ENCODE peak calls at places on chromosomes 1 and 21, in nine cellular contexts. S is foreskin fibroblast; G is body of pancreas; O is GM23248; H is fibroblast of pulmonary artery; F is IMR-90; V is GM06990; E is upper lobe of right lung; M is CD8-positive, alpha-beta memory T cell. N is an unnamed sample.

GRCh38 chr1:1435094-1435903 is at the start of gene VWA1:
- DNase-seq in S (peak), G (peak), O (peak), H (peak), F (peak), V (peak), E (peak), M (peak), N (peak)

GRCh38 chr1:226542623-226543103 is 5.9 kb upstream of the STUM start:
- DNase-seq in S (no peak), G (peak), O (no peak), H (peak), F (no peak), V (no peak), E (no peak), M (no peak), N (no peak)

GRCh38 chr1:203590559-203590958 is 36.1 kb upstream of the ATP2B4 start:
- DNase-seq in S (no peak), G (no peak), O (peak), H (peak), F (peak), V (no peak), E (no peak), M (no peak), N (peak)

GRCh38 chr1:108583757-108584156 is 23.9 kb downstream of the EEIG2 start:
- DNase-seq in S (no peak), G (no peak), O (no peak), H (peak), F (no peak), V (no peak), E (no peak), M (no peak), N (no peak)

GRCh38 chr1:214491468-214492120 is 59.8 kb downstream of the PTPN14 start:
- DNase-seq in S (no peak), G (no peak), O (no peak), H (no peak), F (no peak), V (no peak), E (no peak), M (no peak), N (no peak)

GRCh38 chr1:12001249-12001917 is 17.9 kb upstream of the MIIP start:
- DNase-seq in S (no peak), G (peak), O (peak), H (peak), F (peak), V (no peak), E (no peak), M (no peak), N (no peak)

GRCh38 chr1:9890224-9890731 is 19.8 kb downstream of the CTNNBIP1 start:
- DNase-seq in S (peak), G (peak), O (peak), H (peak), F (peak), V (no peak), E (no peak), M (no peak), N (peak)

GRCh38 chr1:20511518-20512428 is 3.8 kb upstream of the MUL1 start:
- DNase-seq in S (peak), G (no peak), O (peak), H (no peak), F (no peak), V (no peak), E (no peak), M (no peak), N (no peak)

GRCh38 chr1:32250893-32251716 is at the start of gene LCK:
- DNase-seq in S (no peak), G (no peak), O (no peak), H (no peak), F (no peak), V (peak), E (no peak), M (peak), N (no peak)

GRCh38 chr1:2985121-2985561 is 36.1 kb upstream of the ACTRT2 start:
- DNase-seq in S (peak), G (no peak), O (no peak), H (no peak), F (no peak), V (no peak), E (peak), M (no peak), N (no peak)

GRCh38 chr1:183633676-183634343 is 1.8 kb downstream of the ARPC5 start:
- DNase-seq in S (peak), G (peak), O (peak), H (peak), F (peak), V (peak), E (no peak), M (peak), N (peak)

GRCh38 chr1:24822887-24823286 is 77.6 kb downstream of the CLIC4 start:
- DNase-seq in S (no peak), G (no peak), O (no peak), H (peak), F (no peak), V (no peak), E (no peak), M (no peak), N (no peak)

GRCh38 chr1:31696246-31696645 is 7.6 kb downstream of the COL16A1 start:
- DNase-seq in S (no peak), G (peak), O (no peak), H (no peak), F (no peak), V (no peak), E (no peak), M (no peak), N (no peak)

GRCh38 chr1:222801067-222801466 is 13.8 kb upstream of the DISP1 start:
- DNase-seq in S (no peak), G (no peak), O (no peak), H (no peak), F (no peak), V (no peak), E (no peak), M (no peak), N (no peak)

GRCh38 chr1:243268751-243269460 is 13.1 kb downstream of the SDCCAG8 start:
- DNase-seq in S (no peak), G (no peak), O (no peak), H (peak), F (peak), V (no peak), E (no peak), M (no peak), N (no peak)

GRCh38 chr1:182069028-182069466 is 7.5 kb upstream of the ZNF648 start:
- DNase-seq in S (peak), G (peak), O (peak), H (peak), F (peak), V (no peak), E (peak), M (no peak), N (peak)

GRCh38 chr21:17688912-17689874 is 76.5 kb upstream of the BTG3 start:
- DNase-seq in S (no peak), G (peak), O (no peak), H (peak), F (peak), V (peak), E (no peak), M (peak), N (peak)

DNA sequence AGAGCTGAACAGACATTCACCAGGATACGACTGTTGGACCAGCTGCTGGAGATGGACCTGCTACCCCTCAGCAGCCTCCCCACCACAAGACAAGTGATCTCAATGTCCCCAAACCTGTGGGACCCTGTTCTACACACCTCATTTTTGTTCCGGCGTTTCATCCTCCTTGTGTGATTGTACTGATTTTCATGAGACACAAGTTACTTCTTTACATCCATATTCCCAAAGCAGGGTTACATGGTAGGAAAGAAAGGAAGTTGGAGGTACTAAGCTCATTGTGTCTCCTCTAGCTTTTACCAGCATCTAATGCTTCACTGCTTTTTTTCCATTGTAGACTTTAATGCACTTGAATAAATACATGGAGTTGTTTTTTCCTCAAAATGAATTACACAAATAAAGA is 8.7 kb downstream of the ADAMTS1 start:
- DNase-seq in S (no peak), G (no peak), O (no peak), H (no peak), F (no peak), V (no peak), E (no peak), M (no peak), N (no peak)
- H3K4me3 ChIP-seq in S (no peak), G (no peak), O (no peak), H (no peak), F (no peak), V (no peak), E (no peak), M (no peak), N (peak)

DNA sequence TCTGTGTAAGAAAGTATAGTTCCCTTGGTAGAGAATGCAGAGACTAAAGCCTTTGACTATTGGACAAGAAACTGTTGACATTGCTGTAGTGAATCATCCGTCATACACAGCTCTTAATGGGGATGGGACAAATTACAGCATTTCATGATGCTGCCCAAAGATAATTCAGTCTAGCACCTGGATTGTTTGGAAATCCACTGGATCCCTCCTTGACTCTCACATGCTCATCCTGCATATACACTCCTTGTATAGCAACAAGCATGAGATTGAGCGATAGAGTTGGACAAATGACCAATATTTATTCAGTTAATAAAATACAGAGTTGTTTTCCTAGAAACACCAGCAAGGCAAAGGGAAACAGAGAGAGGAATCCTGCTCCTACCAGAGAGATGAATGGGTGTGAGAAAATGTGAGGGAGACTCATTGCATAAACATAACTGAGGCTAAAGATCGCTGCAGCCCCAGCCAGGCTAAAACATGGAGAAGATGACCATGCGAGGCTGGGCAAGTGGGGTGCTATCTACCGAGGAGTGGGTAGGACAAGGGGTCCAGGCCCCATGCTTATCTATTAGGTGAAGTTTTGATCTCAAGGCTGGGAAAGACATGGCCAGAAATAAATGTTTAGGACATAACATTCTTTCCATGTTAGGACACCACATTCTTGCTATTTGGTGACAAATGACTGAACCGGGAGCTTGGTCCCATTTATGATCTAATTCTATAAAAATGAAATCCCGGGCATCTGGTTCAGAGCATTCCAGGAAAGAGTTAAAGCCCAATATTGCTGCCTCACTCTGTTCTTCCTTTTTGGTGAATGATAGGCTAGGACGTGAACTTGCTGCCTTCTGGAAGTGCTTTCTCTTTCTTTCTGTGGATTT is 153.2 kb downstream of the TGFB2 start:
- DNase-seq in S (peak), G (peak), O (peak), H (peak), F (peak), V (no peak), E (no peak), M (no peak), N (peak)
- H3K4me3 ChIP-seq in S (peak), G (no peak), O (peak), H (peak), F (peak), V (no peak), E (peak), M (no peak), N (peak)

GRCh38 chr1:207848234-207848633 is 62.7 kb downstream of the CD34 start:
- DNase-seq in S (peak), G (peak), O (peak), H (peak), F (peak), V (no peak), E (peak), M (no peak), N (peak)
- H3K4me3 ChIP-seq in S (no peak), G (no peak), O (no peak), H (no peak), F (no peak), V (no peak), E (no peak), M (no peak), N (no peak)

DNA sequence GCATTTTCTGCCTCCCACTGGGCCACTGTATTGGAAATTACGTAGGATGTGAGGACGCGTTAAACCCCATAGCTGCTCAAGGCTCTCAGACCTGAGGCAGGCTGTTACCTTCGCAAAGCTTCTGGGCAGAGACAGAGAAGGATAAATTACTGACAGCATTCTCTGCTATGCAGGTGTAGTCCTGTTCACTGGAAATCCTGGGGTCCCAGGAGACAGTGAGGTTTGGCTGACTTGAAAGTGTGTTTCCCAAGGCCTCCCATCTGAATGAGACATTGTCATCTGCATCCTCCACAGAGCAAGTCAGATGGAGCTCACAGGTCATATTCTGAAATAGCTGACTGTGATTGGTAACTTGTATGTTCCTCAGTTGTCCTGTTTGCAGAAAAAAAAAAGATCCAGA is 32.0 kb downstream of the SLAMF6 start:
- DNase-seq in S (no peak), G (no peak), O (no peak), H (no peak), F (no peak), V (no peak), E (no peak), M (no peak), N (no peak)
- H3K4me3 ChIP-seq in S (no peak), G (no peak), O (no peak), H (no peak), F (no peak), V (no peak), E (no peak), M (no peak), N (no peak)

GRCh38 chr1:167429612-167430011 is 88.7 kb downstream of the CD247 start:
- DNase-seq in S (no peak), G (no peak), O (no peak), H (no peak), F (no peak), V (no peak), E (no peak), M (no peak), N (no peak)

GRCh38 chr1:167430849-167431242 is 87.5 kb downstream of the CD247 start:
- DNase-seq in S (no peak), G (no peak), O (no peak), H (no peak), F (no peak), V (peak), E (no peak), M (no peak), N (no peak)

GRCh38 chr1:167431261-167431908 is 86.9 kb downstream of the CD247 start:
- DNase-seq in S (no peak), G (no peak), O (no peak), H (no peak), F (no peak), V (peak), E (no peak), M (no peak), N (no peak)

GRCh38 chr1:167431909-167432650 is 86.2 kb downstream of the CD247 start:
- DNase-seq in S (no peak), G (no peak), O (no peak), H (no peak), F (no peak), V (no peak), E (no peak), M (no peak), N (no peak)

DNA sequence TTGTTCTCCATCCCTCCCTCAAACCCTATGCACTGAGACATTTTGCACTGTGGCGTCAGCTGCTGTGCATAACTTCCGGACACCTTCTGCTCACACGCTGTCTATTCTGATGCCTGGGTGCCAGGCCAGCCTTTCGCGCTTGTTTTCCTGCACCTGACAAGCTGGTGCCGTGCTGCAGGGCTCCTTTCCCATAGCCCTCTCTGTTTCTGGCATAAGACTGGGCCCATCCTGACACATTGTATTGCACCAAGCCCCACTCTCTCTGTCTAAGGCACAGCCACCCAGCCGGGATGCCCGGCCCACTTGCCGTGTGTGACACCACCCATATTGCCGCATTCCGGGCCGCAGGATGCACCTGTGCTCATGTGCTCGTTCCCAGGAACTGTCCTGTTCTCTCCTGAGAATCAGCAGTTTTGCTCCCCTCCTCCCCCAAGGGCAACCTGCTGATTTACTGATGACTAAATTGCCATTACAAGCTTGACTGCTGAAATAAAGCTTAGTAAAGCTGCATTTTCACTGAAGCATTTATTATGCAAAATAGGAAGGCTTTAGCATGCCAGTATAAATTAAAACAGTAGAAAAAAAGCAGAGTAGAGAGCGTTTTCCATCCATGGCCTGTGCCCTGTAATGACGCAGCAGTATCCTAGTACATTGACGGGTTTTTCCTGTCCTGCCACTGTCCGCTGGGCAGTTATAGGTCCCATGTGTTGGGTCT is 88.0 kb downstream of the CD247 start:
- DNase-seq in S (no peak), G (no peak), O (no peak), H (no peak), F (no peak), V (peak), E (no peak), M (no peak), N (no peak)
- H3K4me3 ChIP-seq in S (no peak), G (no peak), O (no peak), H (no peak), F (no peak), V (no peak), E (no peak), M (no peak), N (no peak)

DNA sequence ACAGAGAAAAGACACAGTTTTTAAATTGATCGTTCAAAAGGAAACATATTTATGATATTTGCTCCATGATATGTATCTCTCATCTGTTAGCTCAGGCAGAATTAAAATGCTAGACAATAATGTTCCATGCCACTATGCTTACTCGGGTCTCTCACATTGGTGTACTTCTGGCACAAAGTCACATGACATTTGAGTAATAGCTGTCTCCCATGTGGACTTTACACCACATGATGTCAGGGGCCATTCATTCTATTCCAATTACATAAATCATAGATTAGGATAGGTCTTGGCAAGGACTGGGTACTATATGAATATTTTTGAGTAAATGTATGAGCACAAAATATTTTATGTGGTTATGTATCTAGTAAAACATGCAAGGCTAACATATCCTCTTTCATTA is 648.4 kb downstream of the PLA2G4A start:
- DNase-seq in S (no peak), G (no peak), O (no peak), H (peak), F (no peak), V (no peak), E (no peak), M (no peak), N (no peak)
- H3K4me3 ChIP-seq in S (no peak), G (no peak), O (no peak), H (no peak), F (no peak), V (no peak), E (no peak), M (no peak), N (no peak)

N was measured in MG63.